ENCODE peak calls at places on chromosomes 13 and 19, in eight cellular contexts. W is upper lobe of right lung, D is prostate gland, I is OCI-LY7, K is right atrium auricular region, N is transverse colon, P is neural progenitor cell, E is lung. B is an unnamed sample.

GRCh38 chr19:41700381-41701195 is 7.8 kb upstream of the CEACAM5 start:
- DNase-seq in W (no peak), E (no peak), N (peak; percentile 6), K (no peak), D (no peak), P (no peak), I (no peak), B (peak; percentile 30)

GRCh38 chr13:81597101-81597500 is 1256.2 kb upstream of the SPRY2 start:
- DNase-seq in P (no peak), K (no peak), I (no peak), W (no peak), D (no peak), N (no peak), E (no peak), B (no peak)

GRCh38 chr13:87089391-87089790 is 581.8 kb upstream of the SLITRK5 start:
- DNase-seq in E (no peak), D (no peak), W (no peak), P (no peak), I (no peak), N (no peak), K (no peak), B (no peak)

GRCh38 chr13:74210693-74211393 is 76.6 kb upstream of the KLF12 start:
- DNase-seq in D (no peak), I (no peak), N (no peak), K (peak; percentile 67), E (no peak), P (no peak), W (no peak), B (peak; percentile 55)

GRCh38 chr13:112071011-112071901 is 4.3 kb downstream of the SOX1 start:
- DNase-seq in P (peak; percentile 37), E (no peak), D (no peak), K (no peak), W (no peak), N (no peak), I (no peak), B (no peak)

GRCh38 chr13:46172531-46172991 is 9.4 kb downstream of the LCP1 start:
- DNase-seq in E (no peak), W (no peak), K (no peak), N (peak; percentile 41), P (no peak), I (peak; percentile 52), D (no peak), B (no peak)

GRCh38 chr19:35718345-35719041 is 690 bp downstream of the KMT2B start:
- DNase-seq in E (peak; percentile 45), N (peak; percentile 49), D (no peak), K (no peak), I (peak; percentile 59), P (no peak), W (peak; percentile 83), B (no peak)

GRCh38 chr13:109144693-109145437 is 515.5 kb downstream of the MYO16 start:
- DNase-seq in W (no peak), D (no peak), I (no peak), N (no peak), P (no peak), E (no peak), K (no peak), B (no peak)

GRCh38 chr19:56111601-56112312 is 9.3 kb downstream of the ZNF787 start:
- DNase-seq in K (peak; percentile 66), N (peak; percentile 86), D (no peak), W (peak; percentile 81), I (no peak), E (peak; percentile 62), P (peak; percentile 37), B (no peak)

GRCh38 chr19:56114051-56114694 is 6.9 kb downstream of the ZNF787 start:
- DNase-seq in I (no peak), P (no peak), E (no peak), D (no peak), K (no peak), W (no peak), N (no peak), B (no peak)

GRCh38 chr19:56114711-56115110 is 6.4 kb downstream of the ZNF787 start:
- DNase-seq in P (no peak), W (no peak), D (no peak), N (no peak), I (no peak), K (no peak), E (no peak), B (no peak)

GRCh38 chr19:56112313-56112709 is 8.8 kb downstream of the ZNF787 start:
- DNase-seq in K (no peak), D (no peak), N (no peak), P (no peak), I (peak; percentile 22), E (no peak), W (no peak), B (no peak)

DNA sequence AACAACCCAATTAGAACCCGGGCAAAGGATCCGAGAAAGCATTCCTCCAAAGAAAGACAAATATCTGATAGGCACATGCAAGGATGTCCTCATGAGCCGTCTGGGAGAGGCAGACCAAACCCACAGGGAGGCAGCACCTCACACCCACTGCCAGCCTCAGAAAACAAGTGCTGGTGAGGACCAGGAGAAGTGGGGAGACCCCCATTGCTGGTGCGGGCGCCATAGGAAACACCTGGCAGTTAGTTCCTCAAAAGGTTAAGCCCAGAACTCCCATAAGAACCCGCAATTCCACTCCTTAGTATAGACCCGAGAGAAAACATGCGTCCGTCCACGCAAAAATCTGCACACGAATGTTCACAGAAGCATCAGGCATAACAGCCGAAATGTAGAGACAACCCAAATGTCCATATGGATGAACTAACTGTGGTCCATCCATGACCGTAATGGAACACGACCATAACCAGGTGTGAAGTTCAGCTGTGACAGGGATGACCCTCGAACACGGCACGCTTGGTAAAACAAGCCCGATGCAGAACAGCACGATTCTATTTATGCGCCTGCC is 7.9 kb downstream of the ZNF787 start:
- DNase-seq in E (no peak), P (no peak), I (no peak), W (no peak), N (no peak), K (no peak), D (no peak), B (no peak)
- H3K4me1 ChIP-seq in E (peaks cover 53% of the 10 kb centered on the region), P (peaks cover 42% of the 10 kb centered on the region), I (peaks cover 37% of the 10 kb centered on the region), W (peaks cover 77% of the 10 kb centered on the region), N (peaks cover 62% of the 10 kb centered on the region), K (no peaks in the 10 kb centered on the region), D (peaks cover 43% of the 10 kb centered on the region), B (no peaks in the 10 kb centered on the region)

DNA sequence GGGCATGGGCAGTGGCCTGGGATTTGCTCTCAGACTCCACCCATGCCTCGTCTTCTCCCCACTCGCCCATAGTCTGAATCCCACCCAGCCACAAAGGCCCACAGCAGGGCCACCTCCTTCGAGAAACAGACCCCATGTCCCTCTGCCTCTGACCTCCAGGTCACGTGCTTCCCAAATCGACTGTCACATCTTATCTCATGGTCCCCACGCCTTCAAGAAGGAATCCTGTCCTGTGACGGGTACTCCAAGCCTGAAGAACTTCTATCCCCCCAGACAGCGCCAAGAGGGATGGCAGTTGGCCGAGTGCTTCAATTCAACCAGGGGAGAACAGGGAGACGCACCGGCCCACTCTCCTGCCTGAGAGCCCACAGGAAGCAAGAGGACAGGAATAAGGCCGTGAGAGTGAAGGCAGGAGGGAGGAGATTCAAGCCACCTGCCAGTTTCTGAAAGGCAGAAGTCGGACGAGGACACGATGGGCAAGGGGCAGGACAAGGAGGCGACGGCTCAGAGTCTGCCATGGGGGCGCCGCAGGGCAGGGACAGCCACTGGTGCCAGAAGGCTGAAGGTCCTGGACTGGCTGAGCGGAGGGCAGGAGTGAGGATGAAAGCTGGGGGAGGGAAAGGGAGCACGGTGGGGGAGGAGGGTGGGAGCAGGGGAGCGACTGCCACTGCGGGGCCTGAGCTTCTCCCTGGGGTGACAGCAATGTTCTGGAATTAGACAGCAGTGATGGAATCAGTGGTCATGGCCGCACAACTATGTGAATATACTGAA is 16.3 kb downstream of the MLLT1 start:
- DNase-seq in D (no peak), P (no peak), K (no peak), W (no peak), I (no peak), N (no peak), E (no peak), B (no peak)
- H3K4me1 ChIP-seq in D (peaks cover 14% of the 10 kb centered on the region), P (peaks cover 13% of the 10 kb centered on the region), K (no peaks in the 10 kb centered on the region), W (peaks cover 40% of the 10 kb centered on the region), I (no peaks in the 10 kb centered on the region), N (peaks cover 13% of the 10 kb centered on the region), E (peaks cover 21% of the 10 kb centered on the region), B (no peaks in the 10 kb centered on the region)

GRCh38 chr19:10866495-10866894 is 4.9 kb upstream of the CARM1 start:
- DNase-seq in K (no peak), D (no peak), W (no peak), P (no peak), E (no peak), I (no peak), N (no peak), B (no peak)
- H3K4me1 ChIP-seq in K (no peaks in the 10 kb centered on the region), D (no peaks in the 10 kb centered on the region), W (peaks cover 16% of the 10 kb centered on the region), P (peaks cover 10% of the 10 kb centered on the region), E (peaks cover 3% of the 10 kb centered on the region), I (peaks cover 49% of the 10 kb centered on the region), N (peaks cover 10% of the 10 kb centered on the region), B (no peaks in the 10 kb centered on the region)

DNA sequence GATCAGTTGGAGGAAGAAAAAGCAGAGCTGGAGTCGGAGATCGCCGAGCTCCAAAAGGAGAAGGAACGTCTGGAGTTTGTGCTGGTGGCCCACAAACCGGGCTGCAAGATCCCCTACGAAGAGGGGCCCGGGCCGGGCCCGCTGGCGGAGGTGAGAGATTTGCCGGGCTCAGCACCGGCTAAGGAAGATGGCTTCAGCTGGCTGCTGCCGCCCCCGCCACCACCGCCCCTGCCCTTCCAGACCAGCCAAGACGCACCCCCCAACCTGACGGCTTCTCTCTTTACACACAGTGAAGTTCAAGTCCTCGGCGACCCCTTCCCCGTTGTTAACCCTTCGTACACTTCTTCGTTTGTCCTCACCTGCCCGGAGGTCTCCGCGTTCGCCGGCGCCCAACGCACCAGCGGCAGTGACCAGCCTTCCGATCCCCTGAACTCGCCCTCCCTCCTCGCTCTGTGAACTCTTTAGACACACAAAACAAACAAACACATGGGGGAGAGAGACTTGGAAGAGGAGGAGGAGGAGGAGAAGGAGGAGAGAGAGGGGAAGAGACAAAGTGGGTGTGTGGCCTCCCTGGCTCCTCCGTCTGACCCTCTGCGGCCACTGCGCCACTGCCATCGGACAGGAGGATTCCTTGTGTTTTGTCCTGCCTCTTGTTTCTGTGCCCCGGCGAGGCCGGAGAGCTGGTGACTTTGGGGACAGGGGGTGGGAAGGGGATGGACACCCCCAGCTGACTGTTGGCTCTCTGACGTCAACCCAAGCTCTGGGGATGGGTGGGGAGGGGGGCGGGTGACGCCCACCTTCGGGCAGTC is 5.0 kb downstream of the FOSB start:
- DNase-seq in N (no peak), D (no peak), K (no peak), I (no peak), W (no peak), E (no peak), P (peak; percentile 32), B (no peak)
- H3K4me1 ChIP-seq in N (peaks cover 15% of the 10 kb centered on the region), D (peaks cover 10% of the 10 kb centered on the region), K (no peaks in the 10 kb centered on the region), I (peaks cover 33% of the 10 kb centered on the region), W (peaks cover 23% of the 10 kb centered on the region), E (peaks cover 6% of the 10 kb centered on the region), P (peaks cover 11% of the 10 kb centered on the region), B (no peaks in the 10 kb centered on the region)

DNA sequence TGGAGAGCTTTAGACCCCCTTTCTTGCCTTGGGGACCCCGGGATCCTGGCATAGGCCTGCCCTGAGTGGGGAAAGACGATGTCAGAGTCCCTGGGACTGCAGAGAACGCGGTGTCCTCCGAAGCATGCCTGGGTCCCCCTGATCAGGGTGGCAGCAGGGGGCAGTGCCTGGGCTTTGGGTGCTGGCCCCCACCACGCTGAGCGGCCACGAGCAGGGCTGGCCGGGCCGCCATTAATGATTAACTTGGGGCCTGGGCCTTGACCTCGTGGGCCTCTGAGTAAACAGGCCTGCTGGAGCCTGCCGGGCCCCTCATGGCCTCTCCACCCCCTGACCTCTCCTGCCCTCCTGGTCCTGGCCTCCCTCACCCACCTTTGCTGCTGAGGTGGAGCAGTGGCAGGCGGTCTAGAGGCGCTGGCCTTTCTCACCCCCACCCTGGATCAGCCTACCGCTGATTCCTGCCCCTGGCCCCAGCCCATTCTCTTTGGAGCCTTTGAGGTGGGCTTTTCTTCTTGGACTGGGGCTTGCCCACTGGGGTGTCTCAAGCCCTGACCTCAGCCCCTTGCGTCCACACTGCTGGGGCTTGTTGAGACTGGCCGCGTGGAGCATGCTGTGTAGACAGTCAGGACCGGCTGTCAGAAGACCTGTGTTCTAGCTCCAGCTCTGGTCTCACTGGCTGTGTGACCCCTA is 26.3 kb downstream of the CEBPA start:
- DNase-seq in N (no peak), E (no peak), I (no peak), W (no peak), P (no peak), D (no peak), K (no peak), B (no peak)
- H3K4me1 ChIP-seq in N (peaks cover 19% of the 10 kb centered on the region), E (peaks cover 18% of the 10 kb centered on the region), I (no peaks in the 10 kb centered on the region), W (peaks cover 21% of the 10 kb centered on the region), P (peaks cover 50% of the 10 kb centered on the region), D (peaks cover 9% of the 10 kb centered on the region), K (no peaks in the 10 kb centered on the region), B (no peaks in the 10 kb centered on the region)

B was measured in aorta.